ENCODE peak calls at places on chromosomes 13 and 19, in seven cellular contexts. K, G, R, Z, Q, P and U are unnamed samples.

GRCh38 chr19:49677232-49677881 is at the start of gene PRMT1:
- DNase-seq in Z (peak; percentile 34), K (peak; percentile 50), P (peak; percentile 57), G (peak; percentile 69), Q (no peak), R (no peak), U (peak; percentile 46)

GRCh38 chr13:113836917-113837553 is 26.8 kb downstream of the GAS6 start:
- DNase-seq in R (no peak), P (no peak), Q (peak; percentile 68), K (no peak), Z (no peak), G (no peak), U (peak; percentile 89)

GRCh38 chr19:1700733-1701663 is 48.6 kb upstream of the TCF3 start:
- DNase-seq in P (no peak), R (no peak), K (no peak), G (no peak), Q (no peak), Z (no peak), U (no peak)

GRCh38 chr19:1169921-1170885 is 3.9 kb downstream of the SBNO2 start:
- DNase-seq in Q (no peak), Z (no peak), K (peak; percentile 68), R (no peak), G (no peak), P (no peak), U (no peak)

GRCh38 chr13:24253520-24254150 is 55.7 kb upstream of the C1QTNF9 start:
- DNase-seq in Q (no peak), P (no peak), K (no peak), Z (no peak), R (no peak), G (no peak), U (no peak)

GRCh38 chr13:110343241-110343865 is 36.3 kb downstream of the COL4A2 start:
- DNase-seq in R (no peak), G (no peak), P (no peak), Z (no peak), Q (no peak), K (no peak), U (no peak)

GRCh38 chr19:8316351-8317125 is 4.6 kb downstream of the NDUFA7 start:
- DNase-seq in P (no peak), Z (no peak), Q (no peak), G (no peak), K (no peak), R (no peak), U (no peak)

GRCh38 chr13:93672996-93673395 is 446.4 kb downstream of the GPC6 start:
- DNase-seq in Q (no peak), G (no peak), Z (no peak), K (no peak), R (no peak), P (no peak), U (no peak)

GRCh38 chr13:67230774-67231480 is 791 bp upstream of the PCDH9 start:
- DNase-seq in P (peak; percentile 26), Q (peak; percentile 19), R (peak; percentile 55), G (peak; percentile 78), Z (no peak), K (peak; percentile 52), U (peak; percentile 14)

GRCh38 chr19:33460221-33460908 is 61.2 kb downstream of the PEPD start:
- DNase-seq in R (no peak), Q (no peak), G (no peak), K (no peak), Z (no peak), P (no peak), U (no peak)

GRCh38 chr13:24052547-24052981 is 108.0 kb upstream of the SPATA13 start:
- DNase-seq in P (no peak), G (no peak), R (no peak), K (no peak), Q (no peak), Z (no peak), U (no peak)